ENCODE peak calls at places on chromosome 2, in five cellular contexts. P is IMR-90, T is PC-9, C is thoracic aorta, R is cardiac muscle cell. Q is an unnamed sample.

GRCh38 chr2:190277234-190278112 is 42.2 kb downstream of the HIBCH start:
- DNase-seq in P (peak), T (no peak), C (no peak), R (peak), Q (peak)

GRCh38 chr2:159942149-159942548 is 120.3 kb downstream of the PLA2R1 start:
- DNase-seq in P (no peak), T (no peak), C (no peak), R (no peak), Q (no peak)

GRCh38 chr2:20900052-20900636 is 77.2 kb upstream of the LDAH start:
- DNase-seq in P (no peak), T (no peak), C (no peak), R (no peak), Q (no peak)

GRCh38 chr2:202555354-202555753 is 79.4 kb upstream of the FAM117B start:
- DNase-seq in P (no peak), T (no peak), C (no peak), R (no peak), Q (no peak)

GRCh38 chr2:233817305-233817980 is 36.9 kb downstream of the HJURP start:
- DNase-seq in P (peak), T (no peak), C (no peak), R (no peak), Q (no peak)

GRCh38 chr2:127637725-127638252 is 8.2 kb upstream of the GPR17 start:
- DNase-seq in P (peak), T (peak), C (no peak), R (no peak), Q (peak)

GRCh38 chr2:36420569-36421164 is 65.1 kb downstream of the CRIM1 start:
- DNase-seq in P (no peak), T (no peak), C (no peak), R (no peak), Q (no peak)

GRCh38 chr2:239206851-239207250 is 194.0 kb downstream of the HDAC4 start:
- DNase-seq in P (no peak), T (no peak), C (no peak), R (no peak), Q (no peak)

GRCh38 chr2:124542932-124543640 is 518.0 kb downstream of the CNTNAP5 start:
- DNase-seq in P (no peak), T (no peak), C (no peak), R (peak), Q (no peak)

GRCh38 chr2:102801098-102801718 is 39.4 kb downstream of the TMEM182 start:
- DNase-seq in P (peak), T (no peak), C (no peak), R (no peak), Q (peak)

GRCh38 chr2:237833546-237833945 is 25.9 kb upstream of the RAMP1 start:
- DNase-seq in P (peak), T (no peak), C (no peak), R (no peak), Q (no peak)

GRCh38 chr2:6423131-6423530 is 442.6 kb downstream of the CMPK2 start:
- DNase-seq in P (peak), T (no peak), C (no peak), R (no peak), Q (no peak)

GRCh38 chr2:53987336-53987921 is 16.6 kb upstream of the PSME4 start:
- DNase-seq in P (peak), T (peak), C (no peak), R (no peak), Q (peak)

GRCh38 chr2:106316937-106317336 is 122.8 kb upstream of the UXS1 start:
- DNase-seq in P (no peak), T (no peak), C (no peak), R (no peak), Q (no peak)

GRCh38 chr2:46252891-46253659 is 44.1 kb upstream of the EPAS1 start:
- DNase-seq in P (no peak), T (peak), C (no peak), R (peak), Q (peak)

GRCh38 chr2:203548887-203549286 is 13.8 kb upstream of the RAPH1 start:
- DNase-seq in P (no peak), T (no peak), C (no peak), R (no peak), Q (no peak)

GRCh38 chr2:29259221-29259620 is 144.0 kb downstream of the CLIP4 start:
- DNase-seq in P (peak), T (no peak), C (no peak), R (no peak), Q (peak)

GRCh38 chr2:68936462-68936861 is 16.2 kb downstream of the GKN2 start:
- DNase-seq in P (peak), T (no peak), C (no peak), R (no peak), Q (peak)

GRCh38 chr2:32752205-32752604 is 124.4 kb downstream of the TTC27 start:
- DNase-seq in P (peak), T (no peak), C (no peak), R (no peak), Q (peak)

GRCh38 chr2:239978381-239978780 is 46.8 kb downstream of the NDUFA10 start:
- DNase-seq in P (peak), T (no peak), C (no peak), R (no peak), Q (no peak)

GRCh38 chr2:157741819-157742484 is 113.3 kb upstream of the ACVR1C start:
- DNase-seq in P (no peak), T (no peak), C (no peak), R (no peak), Q (no peak)

GRCh38 chr2:232421189-232421785 is 14.6 kb downstream of the ALPG start:
- DNase-seq in P (no peak), T (peak), C (no peak), R (no peak), Q (no peak)

GRCh38 chr2:222311321-222311977 is 12.7 kb upstream of the PAX3 start:
- DNase-seq in P (no peak), T (no peak), C (no peak), R (no peak), Q (no peak)
- H3K4me3 ChIP-seq in P (no peak), T (no peak), C (no peak), R (peak), Q (no peak)

DNA sequence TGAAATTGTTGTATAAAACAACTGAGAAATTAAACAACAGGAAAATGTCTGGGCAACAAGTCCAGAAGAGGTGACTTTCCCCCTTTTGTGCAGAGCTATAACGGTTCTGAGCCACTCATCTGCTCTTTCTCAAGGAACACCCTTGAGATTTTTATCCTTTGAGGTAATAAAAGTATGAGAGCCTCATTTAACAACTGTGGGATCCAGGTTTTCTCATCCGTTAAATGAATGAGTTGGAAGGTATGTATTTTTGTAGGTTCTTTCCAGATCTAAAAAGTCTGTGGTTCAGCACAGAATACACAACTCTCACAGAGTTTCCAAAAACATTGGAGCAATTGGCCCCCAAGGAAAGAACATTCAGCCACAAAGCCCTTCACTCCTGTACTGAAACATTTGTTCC is 93.0 kb downstream of the ANKRD44 start:
- DNase-seq in P (no peak), T (no peak), C (no peak), R (no peak), Q (no peak)
- H3K4me3 ChIP-seq in P (no peak), T (no peak), C (no peak), R (no peak), Q (no peak)

GRCh38 chr2:230968921-230969672 is 26.8 kb upstream of the SPATA3 start:
- DNase-seq in P (no peak), T (no peak), C (no peak), R (no peak), Q (no peak)
- H3K4me3 ChIP-seq in P (peak), T (no peak), C (no peak), R (no peak), Q (no peak)

DNA sequence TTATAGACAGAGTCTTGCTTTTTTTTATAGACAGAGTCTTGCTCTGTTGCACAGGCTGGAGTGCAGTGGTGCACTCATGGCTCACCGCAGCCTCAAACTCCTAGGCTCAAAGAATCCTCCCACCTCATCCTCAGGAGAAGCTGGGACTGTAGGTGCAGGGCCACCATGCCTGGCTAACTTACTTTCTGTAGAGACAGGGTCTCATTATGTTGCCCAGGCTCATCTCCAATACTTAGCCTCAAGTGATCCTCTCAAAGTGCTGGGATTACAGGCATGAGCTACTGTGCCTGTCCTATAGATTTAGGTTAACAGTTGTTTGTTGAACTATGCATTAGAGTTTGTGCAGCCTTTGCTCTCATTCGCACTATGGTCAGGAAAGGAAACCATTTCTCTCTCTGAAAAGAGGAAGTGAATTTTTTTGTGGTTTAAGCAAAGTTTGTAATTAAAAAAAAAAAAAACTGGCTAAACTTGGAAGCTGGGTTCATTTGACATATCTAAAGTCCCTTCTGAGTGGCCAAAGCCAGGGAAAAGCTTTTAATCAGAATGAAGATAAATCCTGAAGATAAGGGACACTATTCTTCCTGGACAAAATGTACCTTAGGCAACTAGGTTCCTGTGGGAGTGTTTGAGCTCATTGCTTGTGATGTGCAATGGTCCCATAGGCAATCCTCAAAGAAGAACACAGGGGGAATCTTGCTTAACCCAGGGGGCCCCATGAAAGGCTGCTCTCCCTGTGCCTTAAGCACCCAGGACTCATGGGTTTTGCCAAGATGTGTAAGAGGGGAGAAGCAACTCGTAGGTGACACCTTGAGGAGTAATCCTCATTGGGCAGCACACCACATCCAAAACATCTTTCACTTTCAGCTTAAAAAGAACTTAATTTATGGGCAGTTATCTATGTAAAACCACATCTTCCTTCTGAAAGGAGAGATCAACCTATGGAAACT is 201.7 kb downstream of the MREG start:
- DNase-seq in P (no peak), T (no peak), C (no peak), R (no peak), Q (no peak)
- H3K4me3 ChIP-seq in P (no peak), T (no peak), C (no peak), R (no peak), Q (no peak)

DNA sequence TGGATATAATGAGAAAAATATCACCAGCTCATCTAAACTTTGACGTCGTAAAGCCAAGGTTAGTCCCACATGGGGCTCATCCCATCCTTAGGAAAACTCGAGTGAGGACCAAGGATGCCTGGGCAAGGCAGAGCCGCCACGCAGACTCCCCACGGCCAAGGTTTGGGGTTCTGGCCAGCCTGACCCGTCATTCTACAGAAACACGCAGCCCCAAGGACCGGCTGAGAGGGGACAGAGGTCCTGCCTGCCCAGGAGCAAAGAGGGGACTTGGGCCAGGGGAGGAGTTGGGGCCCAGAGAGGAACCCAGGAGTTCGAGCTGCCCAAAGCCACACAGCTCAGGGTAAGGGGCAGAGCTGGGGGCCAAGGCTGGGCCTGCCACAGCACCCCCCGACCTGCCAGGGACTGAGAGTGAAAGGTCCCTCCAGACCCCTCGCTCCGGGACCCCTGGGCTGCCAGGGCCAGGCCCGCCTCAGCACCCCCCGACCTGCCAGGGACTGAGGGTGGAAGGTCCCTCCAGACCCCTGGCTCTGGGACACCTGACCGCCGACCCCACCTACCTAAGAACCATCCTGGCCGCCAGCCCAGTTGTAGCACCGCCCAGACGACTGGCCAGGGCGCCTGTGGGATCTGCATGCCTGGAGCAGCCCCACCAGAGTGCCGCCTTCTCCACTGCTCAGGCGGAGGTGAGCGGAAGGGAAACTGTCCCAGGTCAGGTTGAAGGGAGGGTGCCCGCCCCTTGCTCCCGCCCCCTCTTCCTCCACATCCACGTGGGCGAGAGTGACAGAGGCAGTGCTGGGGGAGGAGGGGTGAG is at the start of gene PDCD1:
- DNase-seq in P (no peak), T (peak), C (no peak), R (peak), Q (no peak)
- H3K4me3 ChIP-seq in P (no peak), T (no peak), C (peak), R (no peak), Q (no peak)

GRCh38 chr2:126627623-126628022 is 28.3 kb upstream of the GYPC start:
- DNase-seq in P (peak), T (no peak), C (no peak), R (peak), Q (no peak)

GRCh38 chr2:126620302-126620701 is 35.7 kb upstream of the GYPC start:
- DNase-seq in P (no peak), T (no peak), C (no peak), R (no peak), Q (no peak)

GRCh38 chr2:126623000-126623399 is 33.0 kb upstream of the GYPC start:
- DNase-seq in P (no peak), T (no peak), C (no peak), R (no peak), Q (no peak)
- H3K4me3 ChIP-seq in P (no peak), T (no peak), C (no peak), R (no peak), Q (no peak)

DNA sequence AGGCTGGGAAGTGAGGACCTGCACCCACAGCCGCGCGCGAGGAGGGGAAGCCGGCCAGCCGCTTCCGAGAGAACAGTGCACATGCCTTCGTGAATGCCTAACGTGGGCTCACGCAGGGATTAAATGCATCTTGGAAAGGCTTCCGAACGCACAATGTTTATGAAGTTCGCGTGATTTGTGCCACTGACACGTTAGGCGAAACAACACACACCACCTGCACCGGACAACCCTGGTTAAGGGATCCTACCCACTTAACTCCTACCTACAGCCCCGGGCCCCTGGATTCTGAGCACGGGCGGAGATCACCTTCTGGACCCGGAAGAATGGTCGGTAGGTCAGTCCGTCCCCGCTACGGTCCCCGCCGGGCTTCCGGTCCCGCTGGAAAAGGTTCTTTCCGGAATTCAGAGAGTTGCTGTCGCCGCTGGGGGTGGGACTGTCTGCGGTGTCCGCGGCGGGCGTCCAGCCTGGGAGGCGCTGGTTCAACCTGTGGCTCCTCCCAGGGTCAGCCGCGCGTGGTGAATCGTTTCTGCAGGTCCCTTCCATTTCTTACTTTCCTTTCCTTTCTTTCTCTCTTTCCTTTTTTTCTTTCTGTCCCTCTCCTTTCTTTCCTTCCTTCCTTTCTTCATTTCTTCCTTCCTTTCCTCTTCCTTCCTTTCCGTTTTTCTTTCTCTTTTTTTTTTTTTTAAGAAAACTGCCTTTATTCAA is at the start of gene MTIF2:
- DNase-seq in P (peak), T (peak), C (peak), R (peak), Q (peak)
- H3K4me3 ChIP-seq in P (peak), T (peak), C (peak), R (peak), Q (peak)